ENCODE peak calls at places on chromosomes 4 and X, in nine cellular contexts. E, F, J, D, G, N, S, V and I are unnamed samples.

GRCh38 chrX:30530591-30530990 is 47.0 kb downstream of the TASL start:
- DNase-seq in G (peak), S (no peak), F (peak), J (peak), D (no peak), N (no peak), V (no peak), E (no peak), I (no peak)

GRCh38 chrX:152165033-152165743 is 26.8 kb upstream of the MAGEA10 start:
- DNase-seq in J (no peak), F (no peak), V (no peak), E (no peak), S (no peak), D (no peak), N (no peak), G (no peak), I (no peak)

GRCh38 chr4:179615704-179616103 is 2173.5 kb upstream of the AGA start:
- DNase-seq in J (no peak), D (no peak), F (no peak), V (no peak), S (no peak), N (no peak), E (no peak), G (no peak), I (no peak)

GRCh38 chr4:69322055-69322454 is 41.8 kb downstream of the UGT2B28 start:
- DNase-seq in N (no peak), E (no peak), F (peak), V (no peak), G (peak), J (peak), S (no peak), D (peak), I (no peak)

GRCh38 chr4:101420661-101421060 is 73.3 kb upstream of the PPP3CA start:
- DNase-seq in V (no peak), G (peak), J (no peak), F (peak), N (no peak), E (no peak), S (no peak), D (peak), I (no peak)

GRCh38 chrX:46704767-46705386 is 54.0 kb downstream of the SLC9A7 start:
- DNase-seq in J (peak), N (no peak), F (peak), D (peak), S (no peak), E (no peak), V (no peak), G (peak), I (peak)

GRCh38 chrX:39764441-39764914 is 333.3 kb downstream of the BCOR start:
- DNase-seq in F (peak), J (no peak), V (no peak), G (peak), N (no peak), D (peak), S (no peak), E (no peak), I (no peak)

GRCh38 chr4:135283934-135284333 is 1082.3 kb upstream of the PABPC4L start:
- DNase-seq in S (no peak), N (no peak), V (no peak), F (no peak), J (no peak), E (no peak), G (no peak), D (no peak), I (no peak)

GRCh38 chrX:46125139-46125538 is 420.1 kb downstream of the ZNF674 start:
- DNase-seq in J (no peak), E (no peak), N (no peak), D (no peak), V (no peak), F (no peak), G (peak), S (no peak), I (no peak)

GRCh38 chrX:70554081-70554480 is 109.4 kb downstream of the DLG3 start:
- DNase-seq in F (peak), J (peak), V (no peak), N (peak), D (peak), E (no peak), S (no peak), G (peak), I (no peak)

GRCh38 chrX:133321441-133321840 is 93.8 kb downstream of the GPC4 start:
- DNase-seq in E (no peak), D (peak), N (no peak), J (no peak), V (no peak), F (no peak), S (no peak), G (no peak), I (no peak)

GRCh38 chrX:150525061-150525919 is 43.1 kb upstream of the MTM1 start:
- DNase-seq in E (no peak), N (no peak), G (no peak), F (no peak), V (peak), S (no peak), D (no peak), J (no peak), I (no peak)

GRCh38 chrX:153381684-153382532 is 19.2 kb downstream of the PNMA6E start:
- DNase-seq in V (no peak), N (peak), S (no peak), E (no peak), G (peak), J (peak), F (peak), D (peak), I (no peak)

GRCh38 chr4:76689079-76689817 is 208.7 kb downstream of the SOWAHB start:
- DNase-seq in D (no peak), S (peak), F (peak), V (peak), N (peak), G (peak), J (peak), E (peak), I (peak)

GRCh38 chr4:14254252-14254651 is 626.7 kb upstream of the BOD1L1 start:
- DNase-seq in J (peak), V (peak), D (peak), E (peak), N (peak), F (peak), G (peak), S (no peak), I (peak)

GRCh38 chr4:3640587-3640962 is 108.4 kb upstream of the LRPAP1 start:
- DNase-seq in F (peak), G (no peak), N (no peak), V (peak), D (no peak), J (no peak), E (no peak), S (no peak), I (no peak)

GRCh38 chr4:94974773-94975172 is 217.0 kb downstream of the BMPR1B start:
- DNase-seq in J (peak), S (no peak), G (peak), N (no peak), V (no peak), F (peak), E (no peak), D (peak), I (no peak)

GRCh38 chr4:124696182-124696581 is 16.4 kb downstream of the ANKRD50 start:
- DNase-seq in N (no peak), J (no peak), D (no peak), F (no peak), E (no peak), V (no peak), S (no peak), G (no peak), I (no peak)

GRCh38 chr4:114386637-114387233 is 211.9 kb upstream of the UGT8 start:
- DNase-seq in E (peak), V (no peak), N (peak), F (peak), D (peak), S (peak), G (peak), J (peak), I (peak)

GRCh38 chr4:87734936-87735335 is 64.4 kb upstream of the IBSP start:
- DNase-seq in F (no peak), D (no peak), N (no peak), G (no peak), J (peak), V (no peak), S (no peak), E (no peak), I (no peak)

GRCh38 chr4:65416875-65417274 is 253.4 kb downstream of the EPHA5 start:
- DNase-seq in G (peak), V (no peak), F (no peak), J (peak), N (no peak), D (peak), S (no peak), E (no peak), I (no peak)

GRCh38 chr4:86152454-86152853 is 207.4 kb downstream of the MAPK10 start:
- DNase-seq in S (no peak), N (no peak), V (no peak), F (no peak), J (no peak), E (no peak), G (no peak), D (no peak), I (no peak)

GRCh38 chr4:20074450-20074849 is 177.3 kb upstream of the SLIT2 start:
- DNase-seq in D (peak), N (peak), J (no peak), F (peak), V (no peak), E (no peak), G (peak), S (no peak), I (no peak)

GRCh38 chrX:2677764-2678163 is 13.3 kb upstream of the CD99 start:
- DNase-seq in V (peak), N (no peak), S (peak), J (peak), F (peak), E (no peak), D (peak), G (peak), I (no peak)

GRCh38 chr4:138049350-138049749 is 192.8 kb downstream of the SLC7A11 start:
- DNase-seq in V (no peak), F (no peak), D (peak), S (peak), N (no peak), J (peak), E (no peak), G (no peak), I (no peak)

GRCh38 chrX:51834076-51834475 is 59.3 kb upstream of the MAGED1 start:
- DNase-seq in J (no peak), V (no peak), F (no peak), G (no peak), D (no peak), N (peak), S (no peak), E (no peak), I (no peak)

GRCh38 chrX:101550825-101551767 is 749 bp downstream of the ARMCX1 start:
- DNase-seq in J (no peak), S (no peak), V (peak), F (peak), D (peak), N (no peak), G (peak), E (peak), I (no peak)

GRCh38 chrX:22135171-22135711 is 103.1 kb downstream of the PHEX start:
- DNase-seq in N (no peak), V (no peak), S (no peak), G (peak), J (peak), E (peak), D (peak), F (peak), I (no peak)

DNA sequence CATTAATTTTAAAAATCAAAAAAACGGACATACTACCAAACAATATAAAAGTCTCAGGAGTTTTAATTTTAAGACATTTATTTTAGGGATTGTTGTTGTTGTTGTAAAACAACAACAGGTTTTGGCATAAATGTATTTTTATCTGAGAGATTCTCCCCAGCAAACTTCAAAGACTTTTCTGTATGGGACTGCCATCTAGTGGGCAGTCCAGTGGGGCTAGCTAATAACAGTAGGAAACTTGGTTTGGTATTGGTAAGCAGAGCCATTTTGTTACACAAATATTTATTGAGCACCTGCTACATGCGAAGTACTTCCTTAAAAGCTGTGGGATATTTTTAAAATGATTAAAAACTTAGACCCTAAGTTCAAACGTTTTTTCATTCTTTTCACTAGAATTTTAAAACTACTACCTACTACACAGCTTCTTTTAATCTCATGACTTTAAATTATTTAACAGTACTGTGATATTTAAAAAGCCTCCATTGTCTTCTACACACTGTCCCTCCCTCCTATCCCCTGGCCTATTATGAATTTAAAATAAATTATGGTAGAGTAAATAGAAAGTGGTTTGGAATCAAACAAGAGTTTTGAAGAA is 1028.4 kb upstream of the INTU start:
- DNase-seq in D (no peak), G (peak), V (no peak), E (peak), N (peak), F (peak), J (peak), S (peak), I (no peak)
- TF ChIP-seq CTCF in D (peak), G (peak), V (peak), E (peak), N (peak), F (peak), J (peak), S (peak), I (peak)

DNA sequence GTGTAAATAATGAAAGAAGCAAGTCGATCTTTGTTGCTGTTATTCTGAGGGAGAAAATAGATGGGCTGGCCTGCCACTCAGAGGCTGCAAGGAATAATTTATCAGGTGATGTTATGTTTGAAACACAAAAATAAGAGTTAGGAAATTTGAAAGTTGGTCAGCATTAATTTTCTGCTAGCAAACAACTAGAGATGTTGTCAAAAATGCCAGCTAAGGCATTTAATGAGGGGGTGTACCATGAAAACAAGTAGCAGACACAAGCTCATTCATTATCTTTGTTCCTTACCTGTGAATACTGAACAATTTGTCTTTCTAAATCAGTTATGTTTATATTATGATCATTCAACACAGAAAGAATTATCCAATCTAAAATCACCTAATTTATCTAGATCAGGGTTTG is 328.5 kb upstream of the ZFP42 start:
- DNase-seq in J (no peak), S (no peak), V (no peak), G (no peak), E (no peak), D (no peak), F (no peak), N (no peak), I (no peak)
- TF ChIP-seq CTCF in J (no peak), S (no peak), V (no peak), G (no peak), E (no peak), D (no peak), F (no peak), N (no peak), I (no peak)

GRCh38 chrX:17531500-17531899 is 156.5 kb downstream of the NHS start:
- DNase-seq in G (no peak), S (no peak), N (no peak), D (no peak), V (no peak), F (no peak), J (no peak), E (no peak), I (no peak)

GRCh38 chrX:17529349-17529748 is 154.3 kb downstream of the NHS start:
- DNase-seq in S (no peak), E (no peak), V (no peak), G (no peak), D (no peak), N (no peak), F (no peak), J (no peak), I (no peak)

GRCh38 chrX:17537652-17538301 is 162.8 kb downstream of the NHS start:
- DNase-seq in J (no peak), G (no peak), N (no peak), V (no peak), F (no peak), S (no peak), D (no peak), E (peak), I (no peak)

DNA sequence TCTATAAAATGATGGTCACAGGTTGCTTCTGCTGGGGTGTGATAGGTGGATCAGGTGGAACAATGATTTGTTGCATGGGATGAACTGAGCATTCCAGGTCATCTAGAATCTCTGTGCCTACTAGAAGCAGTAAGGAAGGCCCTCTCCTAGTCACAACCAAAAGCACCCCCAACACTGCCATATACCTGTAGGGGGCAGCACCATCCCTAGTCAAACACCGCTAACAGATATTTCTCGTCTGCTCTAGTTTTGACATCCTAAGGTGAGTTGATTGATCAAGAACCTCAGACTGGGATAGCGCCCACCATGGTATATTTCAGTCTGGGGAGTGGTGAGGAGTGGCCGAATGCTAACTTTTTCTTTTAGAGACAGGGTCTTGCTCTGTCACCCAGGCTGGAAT is 160.2 kb downstream of the NHS start:
- DNase-seq in G (peak), J (peak), S (peak), F (peak), E (peak), V (no peak), N (peak), D (no peak), I (no peak)
- TF ChIP-seq CTCF in G (peak), J (peak), S (peak), F (peak), E (peak), V (peak), N (peak), D (peak), I (peak)

GRCh38 chr4:73964862-73965611 is 16.8 kb downstream of the PF4 start:
- DNase-seq in N (peak), E (no peak), J (peak), F (no peak), G (peak), S (peak), V (no peak), D (no peak), I (no peak)
- TF ChIP-seq CTCF in N (peak), E (peak), J (no peak), F (peak), G (peak), S (peak), V (no peak), D (no peak), I (peak)

GRCh38 chr4:154120277-154120676 is 331.4 kb upstream of the SFRP2 start:
- DNase-seq in D (no peak), V (no peak), E (no peak), G (no peak), S (no peak), N (no peak), J (no peak), F (no peak), I (no peak)

GRCh38 chr4:154120690-154121089 is 331.8 kb upstream of the SFRP2 start:
- DNase-seq in D (no peak), E (no peak), G (no peak), S (no peak), J (no peak), N (no peak), V (no peak), F (no peak), I (no peak)

GRCh38 chr4:154124539-154125255 is 335.8 kb upstream of the SFRP2 start:
- DNase-seq in F (peak), J (peak), D (peak), G (peak), N (no peak), S (peak), V (no peak), E (no peak), I (no peak)

GRCh38 chr4:154123897-154124296 is 335.0 kb upstream of the SFRP2 start:
- DNase-seq in J (no peak), E (no peak), N (no peak), D (no peak), V (no peak), G (no peak), S (no peak), F (no peak), I (no peak)

GRCh38 chr4:154119317-154119716 is 330.4 kb upstream of the SFRP2 start:
- DNase-seq in F (no peak), J (no peak), V (no peak), G (no peak), E (no peak), D (no peak), N (no peak), S (no peak), I (no peak)
- TF ChIP-seq CTCF in F (no peak), J (no peak), V (no peak), G (no peak), E (no peak), D (no peak), N (no peak), S (no peak), I (peak)